ENCODE peak calls at places on chromosomes 12 and 14, in six cellular contexts. B is stimulated activated CD4-positive, alpha-beta T cell treated with anti-CD3 and anti-CD28 coated beads, Interleukin-15, amount 100 ng/mL, for 1 hour; H is WTC11; K is activated naive CD4-positive, alpha-beta T cell; O is left kidney; C is aorta. J is an unnamed sample.

GRCh38 chr12:122076743-122077495 is 1.6 kb upstream of the MLXIP start:
- DNase-seq in B (no peak), H (no peak), K (no peak), O (no peak), C (peak; percentile 54), J (no peak)

GRCh38 chr14:104895786-104896642 is 28.7 kb upstream of the PLD4 start:
- DNase-seq in B (no peak), H (no peak), K (no peak), O (peak; percentile 57), C (peak; percentile 63), J (peak; percentile 3)

GRCh38 chr12:69701821-69702220 is 2.7 kb upstream of the BEST3 start:
- DNase-seq in B (no peak), H (no peak), K (no peak), O (no peak), C (no peak), J (no peak)

GRCh38 chr12:4203772-4204376 is 69.7 kb upstream of the CCND2 start:
- DNase-seq in B (no peak), H (no peak), K (no peak), O (no peak), C (no peak), J (no peak)

GRCh38 chr12:53299101-53299453 is 418 bp upstream of the MYG1 start:
- DNase-seq in B (no peak), H (no peak), K (peak; percentile 7), O (no peak), C (peak; percentile 58), J (no peak)

GRCh38 chr12:1929241-1929984 is 11.0 kb upstream of the CACNA2D4 start:
- DNase-seq in B (no peak), H (no peak), K (no peak), O (peak; percentile 46), C (no peak), J (no peak)

GRCh38 chr12:130804216-130804615 is 34.8 kb downstream of the STX2 start:
- DNase-seq in B (no peak), H (no peak), K (no peak), O (no peak), C (no peak), J (no peak)

GRCh38 chr12:57169969-57170368 is 22.6 kb upstream of the LRP1-AS start:
- DNase-seq in B (no peak), H (no peak), K (no peak), O (no peak), C (no peak), J (no peak)

GRCh38 chr14:41606249-41607118 is at the start of gene LRFN5:
- DNase-seq in B (no peak), H (peak; percentile 68), K (no peak), O (peak; percentile 86), C (peak; percentile 56), J (peak; percentile 58)

GRCh38 chr12:115599251-115599811 is 678.2 kb downstream of the MED13L start:
- DNase-seq in B (no peak), H (no peak), K (no peak), O (peak; percentile 72), C (no peak), J (no peak)

GRCh38 chr14:60684203-60684602 is 34.9 kb upstream of the SIX1 start:
- DNase-seq in B (no peak), H (no peak), K (no peak), O (no peak), C (no peak), J (no peak)

GRCh38 chr14:99383457-99384428 is 96.9 kb downstream of the SETD3 start:
- DNase-seq in B (no peak), H (no peak), K (no peak), O (no peak), C (no peak), J (no peak)

GRCh38 chr12:95385246-95385645 is 88.7 kb upstream of the METAP2 start:
- DNase-seq in B (no peak), H (no peak), K (no peak), O (no peak), C (peak; percentile 52), J (no peak)

GRCh38 chr14:55361190-55361589 is 50.4 kb downstream of the ATG14 start:
- DNase-seq in B (no peak), H (no peak), K (no peak), O (no peak), C (no peak), J (no peak)

GRCh38 chr12:108403952-108404351 is 64.8 kb upstream of the CMKLR1 start:
- DNase-seq in B (no peak), H (peak; percentile 37), K (no peak), O (peak; percentile 56), C (no peak), J (no peak)

GRCh38 chr12:18576104-18576622 is 161.6 kb downstream of the PLCZ1 start:
- DNase-seq in B (no peak), H (no peak), K (no peak), O (no peak), C (no peak), J (no peak)

GRCh38 chr14:98608071-98609060 is 663.6 kb downstream of the BCL11B start:
- DNase-seq in B (no peak), H (no peak), K (no peak), O (no peak), C (no peak), J (no peak)

GRCh38 chr14:104717137-104717536 is 6.9 kb upstream of the ADSS1 start:
- DNase-seq in B (no peak), H (no peak), K (no peak), O (no peak), C (no peak), J (no peak)

GRCh38 chr12:81077329-81077685 is 572 bp upstream of the ACSS3 start:
- DNase-seq in B (no peak), H (peak; percentile 73), K (no peak), O (peak; percentile 69), C (no peak), J (peak; percentile 41)

GRCh38 chr14:63853831-63854293 is 1.1 kb downstream of the SYNE2 start:
- DNase-seq in B (peak; percentile 24), H (peak; percentile 30), K (no peak), O (peak; percentile 88), C (peak; percentile 63), J (peak; percentile 30)

GRCh38 chr12:23472329-23472971 is 477.0 kb downstream of the SOX5 start:
- DNase-seq in B (no peak), H (no peak), K (no peak), O (no peak), C (no peak), J (no peak)

GRCh38 chr12:49970030-49970429 is 2.7 kb upstream of the AQP6 start:
- DNase-seq in B (no peak), H (no peak), K (no peak), O (no peak), C (no peak), J (no peak)

GRCh38 chr12:128609861-128610260 is 213.9 kb downstream of the SLC15A4 start:
- DNase-seq in B (no peak), H (no peak), K (no peak), O (peak; percentile 75), C (no peak), J (no peak)

GRCh38 chr12:13811061-13811460 is 170.3 kb downstream of the GRIN2B start:
- DNase-seq in B (no peak), H (no peak), K (no peak), O (no peak), C (no peak), J (no peak)

GRCh38 chr12:93042684-93043083 is 113.6 kb upstream of the EEA1 start:
- DNase-seq in B (no peak), H (no peak), K (no peak), O (no peak), C (no peak), J (no peak)

GRCh38 chr14:74804219-74804825 is 41.2 kb downstream of the YLPM1 start:
- DNase-seq in B (no peak), H (no peak), K (no peak), O (peak; percentile 58), C (no peak), J (peak; percentile 48)

GRCh38 chr12:6459004-6459337 is 7.1 kb downstream of the TAPBPL start:
- DNase-seq in B (no peak), H (no peak), K (no peak), O (no peak), C (no peak), J (no peak)

GRCh38 chr12:58087428-58088117 is 146.2 kb downstream of the ATP23 start:
- DNase-seq in B (no peak), H (peak; percentile 16), K (no peak), O (no peak), C (no peak), J (no peak)

GRCh38 chr12:5921966-5922365 is 23.1 kb downstream of the ANO2 start:
- DNase-seq in B (no peak), H (no peak), K (no peak), O (peak; percentile 79), C (no peak), J (no peak)

GRCh38 chr14:36212577-36212976 is 36.1 kb upstream of the PTCSC3 start:
- DNase-seq in B (no peak), H (no peak), K (no peak), O (no peak), C (no peak), J (no peak)

GRCh38 chr12:117514016-117514415 is 152.6 kb upstream of the NOS1 start:
- DNase-seq in B (no peak), H (no peak), K (no peak), O (no peak), C (no peak), J (no peak)

GRCh38 chr14:79375336-79375735 is 836.0 kb downstream of the DIO2 start:
- DNase-seq in B (no peak), H (no peak), K (no peak), O (peak; percentile 63), C (no peak), J (no peak)

GRCh38 chr12:25072901-25073645 is 121.9 kb downstream of the DNAI7 start:
- DNase-seq in B (no peak), H (no peak), K (no peak), O (no peak), C (no peak), J (no peak)

GRCh38 chr12:113932411-113933196 is 33.5 kb downstream of the RBM19 start:
- DNase-seq in B (no peak), H (no peak), K (no peak), O (peak; percentile 87), C (no peak), J (no peak)

GRCh38 chr12:57845478-57846284 is 848 bp downstream of the CTDSP2 start:
- DNase-seq in B (no peak), H (peak; percentile 74), K (peak; percentile 43), O (peak; percentile 92), C (peak; percentile 89), J (peak; percentile 68)

GRCh38 chr12:96698521-96698920 is 208.5 kb upstream of the NEDD1 start:
- DNase-seq in B (no peak), H (no peak), K (no peak), O (no peak), C (no peak), J (no peak)

GRCh38 chr12:115201928-115202327 is 518.0 kb upstream of the TBX3 start:
- DNase-seq in B (no peak), H (no peak), K (no peak), O (no peak), C (no peak), J (no peak)

GRCh38 chr14:45332360-45332988 is 79.5 kb upstream of the MIS18BP1 start:
- DNase-seq in B (no peak), H (no peak), K (no peak), O (no peak), C (no peak), J (no peak)